ENCODE peak calls at places on chromosome X, in eight cellular contexts. V is cardiac muscle cell; I is pancreas; F is NCI-H1105 treated with DMSO at 0.1 percent for 48 hours; A is CD8-positive, alpha-beta T cell; T is RWPE1; O is activated CD4-positive, alpha-beta T cell treated with anti-CD3 and anti-CD28 coated beads for 4 hours; R is aorta. K is an unnamed sample.

GRCh38 chrX:85859426-85859825 is 187.9 kb downstream of the CHM start:
- DNase-seq in V (peak), I (no peak), F (peak), A (no peak), T (no peak), O (no peak), R (no peak), K (no peak)

GRCh38 chrX:130053236-130053635 is 57.1 kb downstream of the ELF4 start:
- DNase-seq in V (no peak), I (no peak), F (no peak), A (no peak), T (no peak), O (no peak), R (no peak), K (no peak)

GRCh38 chrX:51851507-51852085 is 41.8 kb upstream of the MAGED1 start:
- DNase-seq in V (no peak), I (no peak), F (no peak), A (no peak), T (peak), O (no peak), R (no peak), K (no peak)

GRCh38 chrX:65600106-65600505 is 65.5 kb upstream of the LAS1L start:
- DNase-seq in V (no peak), I (no peak), F (no peak), A (no peak), T (no peak), O (no peak), R (no peak), K (no peak)

GRCh38 chrX:134604701-134605271 is 53.5 kb downstream of the PLAC1 start:
- DNase-seq in V (peak), I (peak), F (peak), A (no peak), T (peak), O (no peak), R (no peak), K (no peak)

GRCh38 chrX:137187540-137187939 is 153.7 kb upstream of the GPR101 start:
- DNase-seq in V (no peak), I (no peak), F (no peak), A (no peak), T (no peak), O (no peak), R (no peak), K (no peak)

GRCh38 chrX:21757960-21758359 is at the start of gene SMPX:
- DNase-seq in V (no peak), I (no peak), F (no peak), A (no peak), T (no peak), O (no peak), R (no peak), K (no peak)

GRCh38 chrX:97389761-97390192 is 506.1 kb downstream of the RPA4 start:
- DNase-seq in V (peak), I (no peak), F (no peak), A (no peak), T (peak), O (no peak), R (no peak), K (peak)

GRCh38 chrX:132489256-132490085 is 633 bp upstream of the MBNL3 start:
- DNase-seq in V (peak), I (peak), F (peak), A (peak), T (peak), O (peak), R (peak), K (no peak)

GRCh38 chrX:47581731-47582647 is at the start of gene TIMP1:
- DNase-seq in V (peak), I (peak), F (no peak), A (peak), T (peak), O (peak), R (peak), K (peak)

GRCh38 chrX:105464611-105465010 is 244.1 kb upstream of the TEX13A start:
- DNase-seq in V (no peak), I (no peak), F (no peak), A (no peak), T (no peak), O (no peak), R (no peak), K (no peak)

GRCh38 chrX:37504991-37505390 is 66.5 kb upstream of the LANCL3 start:
- DNase-seq in V (no peak), I (no peak), F (no peak), A (no peak), T (no peak), O (no peak), R (no peak), K (no peak)

GRCh38 chrX:13334491-13334890 is 14.6 kb upstream of the ATXN3L start:
- DNase-seq in V (peak), I (no peak), F (no peak), A (no peak), T (no peak), O (no peak), R (no peak), K (no peak)

GRCh38 chrX:1658083-1658463 is 43.2 kb downstream of the ASMT start:
- DNase-seq in V (no peak), I (no peak), F (no peak), A (peak), T (no peak), O (no peak), R (no peak), K (no peak)

K was measured in GM04503.